ENCODE peak calls at places on chromosomes 5 and 9, in five cellular contexts. One of them, this sample, is unnamed.
A peak's percentile ranks its signal among the peaks of the same experiment; 100 is the strongest.

GRCh38 chr9:37694355-37694754 is 43.6 kb downstream of the FRMPD1 start:
- DNase-seq in ELR: no peak
- DNase-seq in neuronal stem cell: no peak
- DNase-seq in GM20000: no peak
- DNase-seq in CD8-positive, alpha-beta T cell: no peak
- DNase-seq in this sample: no peak

GRCh38 chr9:126276056-126276728 is 50.4 kb upstream of the MVB12B start:
- DNase-seq in ELR: no peak
- DNase-seq in CD8-positive, alpha-beta T cell: no peak
- DNase-seq in neuronal stem cell: no peak
- DNase-seq in GM20000: no peak
- DNase-seq in this sample: no peak

GRCh38 chr9:125495137-125496119 is 211.6 kb downstream of the MAPKAP1 start:
- DNase-seq in ELR: peak; percentile 90
- DNase-seq in neuronal stem cell: no peak
- DNase-seq in CD8-positive, alpha-beta T cell: no peak
- DNase-seq in GM20000: peak; percentile 37
- DNase-seq in this sample: no peak

GRCh38 chr5:163760498-163760897 is 255.1 kb downstream of the MAT2B start:
- DNase-seq in neuronal stem cell: no peak
- DNase-seq in CD8-positive, alpha-beta T cell: no peak
- DNase-seq in ELR: peak; percentile 81
- DNase-seq in GM20000: no peak
- DNase-seq in this sample: peak; percentile 42

GRCh38 chr5:143086851-143087637 is 316.4 kb downstream of the NR3C1 start:
- DNase-seq in ELR: peak; percentile 75
- DNase-seq in neuronal stem cell: no peak
- DNase-seq in GM20000: no peak
- DNase-seq in CD8-positive, alpha-beta T cell: no peak
- DNase-seq in this sample: peak; percentile 24

GRCh38 chr9:102700936-102701335 is 294.2 kb upstream of the CYLC2 start:
- DNase-seq in GM20000: no peak
- DNase-seq in ELR: peak; percentile 67
- DNase-seq in neuronal stem cell: no peak
- DNase-seq in CD8-positive, alpha-beta T cell: no peak
- DNase-seq in this sample: no peak

GRCh38 chr5:140336388-140336787 is 10.0 kb downstream of the HBEGF start:
- DNase-seq in neuronal stem cell: no peak
- DNase-seq in GM20000: no peak
- DNase-seq in ELR: no peak
- DNase-seq in CD8-positive, alpha-beta T cell: no peak
- DNase-seq in this sample: no peak

GRCh38 chr5:72291601-72292000 is 28.4 kb downstream of the MRPS27 start:
- DNase-seq in CD8-positive, alpha-beta T cell: no peak
- DNase-seq in ELR: no peak
- DNase-seq in neuronal stem cell: no peak
- DNase-seq in GM20000: no peak
- DNase-seq in this sample: no peak

GRCh38 chr9:133111461-133112360 is 9.3 kb downstream of the RALGDS start:
- DNase-seq in CD8-positive, alpha-beta T cell: no peak
- DNase-seq in GM20000: no peak
- DNase-seq in ELR: peak; percentile 14
- DNase-seq in neuronal stem cell: no peak
- DNase-seq in this sample: no peak

GRCh38 chr5:54610197-54610898 is 92.8 kb downstream of the SNX18 start:
- DNase-seq in neuronal stem cell: no peak
- DNase-seq in GM20000: peak; percentile 55
- DNase-seq in ELR: peak; percentile 21
- DNase-seq in CD8-positive, alpha-beta T cell: peak; percentile 34
- DNase-seq in this sample: peak; percentile 32

GRCh38 chr9:138066049-138066448 is 188.5 kb downstream of the CACNA1B start:
- DNase-seq in CD8-positive, alpha-beta T cell: no peak
- DNase-seq in GM20000: no peak
- DNase-seq in ELR: no peak
- DNase-seq in neuronal stem cell: no peak
- DNase-seq in this sample: no peak

GRCh38 chr5:168881427-168882149 is 302.4 kb upstream of the PANK3 start:
- DNase-seq in GM20000: no peak
- DNase-seq in CD8-positive, alpha-beta T cell: no peak
- DNase-seq in ELR: no peak
- DNase-seq in neuronal stem cell: no peak
- DNase-seq in this sample: no peak

GRCh38 chr5:58462623-58463230 is 2.8 kb upstream of the PLK2 start:
- DNase-seq in neuronal stem cell: peak; percentile 59
- DNase-seq in CD8-positive, alpha-beta T cell: peak; percentile 33
- DNase-seq in ELR: peak; percentile 74
- DNase-seq in GM20000: peak; percentile 46
- DNase-seq in this sample: peak; percentile 71

GRCh38 chr9:76761448-76761847 is 2.8 kb upstream of the PCA3 start:
- DNase-seq in GM20000: no peak
- DNase-seq in neuronal stem cell: no peak
- DNase-seq in CD8-positive, alpha-beta T cell: no peak
- DNase-seq in ELR: peak; percentile 33
- DNase-seq in this sample: peak; percentile 21

GRCh38 chr9:115373000-115373709 is 255.2 kb upstream of the TNC start:
- DNase-seq in GM20000: peak; percentile 12
- DNase-seq in ELR: peak; percentile 98
- DNase-seq in neuronal stem cell: no peak
- DNase-seq in CD8-positive, alpha-beta T cell: no peak
- DNase-seq in this sample: peak; percentile 96

GRCh38 chr9:36949470-36949869 is 84.6 kb downstream of the PAX5 start:
- DNase-seq in ELR: no peak
- DNase-seq in GM20000: no peak
- DNase-seq in CD8-positive, alpha-beta T cell: no peak
- DNase-seq in neuronal stem cell: no peak
- DNase-seq in this sample: no peak

GRCh38 chr9:106697799-106698591 is 165.0 kb upstream of the ZNF462 start:
- DNase-seq in CD8-positive, alpha-beta T cell: no peak
- DNase-seq in neuronal stem cell: no peak
- DNase-seq in ELR: peak; percentile 57
- DNase-seq in GM20000: no peak
- DNase-seq in this sample: peak; percentile 80

GRCh38 chr9:117970276-117970675 is 266.1 kb downstream of the TLR4 start:
- DNase-seq in ELR: no peak
- DNase-seq in CD8-positive, alpha-beta T cell: no peak
- DNase-seq in GM20000: no peak
- DNase-seq in neuronal stem cell: no peak
- DNase-seq in this sample: no peak

GRCh38 chr5:155934964-155935363 is 392.0 kb upstream of the SGCD start:
- DNase-seq in neuronal stem cell: no peak
- DNase-seq in GM20000: no peak
- DNase-seq in CD8-positive, alpha-beta T cell: no peak
- DNase-seq in ELR: no peak
- DNase-seq in this sample: no peak

GRCh38 chr9:70945301-70945700 is 176.1 kb downstream of the TRPM3 start:
- DNase-seq in CD8-positive, alpha-beta T cell: no peak
- DNase-seq in neuronal stem cell: no peak
- DNase-seq in ELR: peak; percentile 18
- DNase-seq in GM20000: no peak
- DNase-seq in this sample: no peak

GRCh38 chr5:9785751-9786150 is 155.6 kb upstream of the TAS2R1 start:
- DNase-seq in GM20000: no peak
- DNase-seq in ELR: no peak
- DNase-seq in neuronal stem cell: no peak
- DNase-seq in CD8-positive, alpha-beta T cell: no peak
- DNase-seq in this sample: no peak

GRCh38 chr9:93710370-93710723 is 134.0 kb downstream of the PHF2 start:
- DNase-seq in ELR: no peak
- DNase-seq in neuronal stem cell: no peak
- DNase-seq in GM20000: no peak
- DNase-seq in CD8-positive, alpha-beta T cell: no peak
- DNase-seq in this sample: no peak

GRCh38 chr5:173053041-173053440 is 3.1 kb upstream of the CREBRF start:
- DNase-seq in neuronal stem cell: no peak
- DNase-seq in GM20000: no peak
- DNase-seq in ELR: no peak
- DNase-seq in CD8-positive, alpha-beta T cell: no peak
- DNase-seq in this sample: no peak

GRCh38 chr5:33968133-33969005 is 16.1 kb downstream of the SLC45A2 start:
- DNase-seq in neuronal stem cell: no peak
- DNase-seq in ELR: no peak
- DNase-seq in CD8-positive, alpha-beta T cell: no peak
- DNase-seq in GM20000: no peak
- DNase-seq in this sample: no peak

GRCh38 chr5:143061161-143061945 is 291.2 kb downstream of the ARHGAP26 start:
- DNase-seq in GM20000: no peak
- DNase-seq in neuronal stem cell: no peak
- DNase-seq in ELR: peak; percentile 95
- DNase-seq in CD8-positive, alpha-beta T cell: no peak
- DNase-seq in this sample: peak; percentile 69

GRCh38 chr5:116358911-116359418 is 215.7 kb downstream of the SEMA6A start:
- DNase-seq in ELR: no peak
- DNase-seq in CD8-positive, alpha-beta T cell: no peak
- DNase-seq in GM20000: peak; percentile 86
- DNase-seq in neuronal stem cell: no peak
- DNase-seq in this sample: no peak

GRCh38 chr9:19748278-19749126 is 40.3 kb downstream of the SLC24A2 start:
- DNase-seq in neuronal stem cell: no peak
- DNase-seq in CD8-positive, alpha-beta T cell: no peak
- DNase-seq in ELR: peak; percentile 32
- DNase-seq in GM20000: no peak
- DNase-seq in this sample: peak; percentile 17

GRCh38 chr5:151234476-151235238 is 10.8 kb upstream of the CCDC69 start:
- DNase-seq in ELR: peak; percentile 28
- DNase-seq in GM20000: peak; percentile 82
- DNase-seq in neuronal stem cell: no peak
- DNase-seq in CD8-positive, alpha-beta T cell: peak; percentile 41
- DNase-seq in this sample: peak; percentile 29

GRCh38 chr5:93583799-93584530 is 943 bp downstream of the NR2F1 start:
- DNase-seq in ELR: peak; percentile 73
- DNase-seq in GM20000: no peak
- DNase-seq in neuronal stem cell: no peak
- DNase-seq in CD8-positive, alpha-beta T cell: no peak
- DNase-seq in this sample: peak; percentile 68

GRCh38 chr5:65927497-65928340 is 1.3 kb downstream of the ERBIN start:
- DNase-seq in GM20000: peak; percentile 71
- DNase-seq in neuronal stem cell: no peak
- DNase-seq in ELR: peak; percentile 80
- DNase-seq in CD8-positive, alpha-beta T cell: no peak
- DNase-seq in this sample: peak; percentile 63

GRCh38 chr5:45101146-45101545 is 292.4 kb downstream of the MRPS30 start:
- DNase-seq in ELR: peak; percentile 2
- DNase-seq in GM20000: no peak
- DNase-seq in CD8-positive, alpha-beta T cell: no peak
- DNase-seq in neuronal stem cell: no peak
- DNase-seq in this sample: no peak

GRCh38 chr5:10111575-10111974 is 138.1 kb downstream of the ATPSCKMT start:
- DNase-seq in GM20000: peak; percentile 37
- DNase-seq in neuronal stem cell: peak; percentile 33
- DNase-seq in CD8-positive, alpha-beta T cell: no peak
- DNase-seq in ELR: peak; percentile 71
- DNase-seq in this sample: peak; percentile 25

GRCh38 chr5:125316386-125316785 is 569.9 kb upstream of the ZNF608 start:
- DNase-seq in CD8-positive, alpha-beta T cell: no peak
- DNase-seq in GM20000: no peak
- DNase-seq in ELR: no peak
- DNase-seq in neuronal stem cell: no peak
- DNase-seq in this sample: no peak

GRCh38 chr5:67238191-67238590 is 41.6 kb upstream of the CD180 start:
- DNase-seq in CD8-positive, alpha-beta T cell: no peak
- DNase-seq in neuronal stem cell: no peak
- DNase-seq in GM20000: no peak
- DNase-seq in ELR: peak; percentile 49
- DNase-seq in this sample: no peak

GRCh38 chr9:119157196-119157595 is 212.0 kb downstream of the BRINP1 start:
- DNase-seq in neuronal stem cell: no peak
- DNase-seq in CD8-positive, alpha-beta T cell: no peak
- DNase-seq in ELR: no peak
- DNase-seq in GM20000: no peak
- DNase-seq in this sample: no peak

GRCh38 chr9:93652604-93653592 is 76.5 kb downstream of the PHF2 start:
- DNase-seq in ELR: peak; percentile 17
- DNase-seq in GM20000: no peak
- DNase-seq in neuronal stem cell: no peak
- DNase-seq in CD8-positive, alpha-beta T cell: no peak
- DNase-seq in this sample: no peak

GRCh38 chr5:80141681-80142080 is 106.5 kb downstream of the THBS4 start:
- DNase-seq in GM20000: no peak
- DNase-seq in ELR: no peak
- DNase-seq in CD8-positive, alpha-beta T cell: no peak
- DNase-seq in neuronal stem cell: no peak
- DNase-seq in this sample: peak; percentile 12

GRCh38 chr9:110835859-110836271 is 167.3 kb downstream of the MUSK start:
- DNase-seq in GM20000: no peak
- DNase-seq in neuronal stem cell: no peak
- DNase-seq in CD8-positive, alpha-beta T cell: no peak
- DNase-seq in ELR: peak; percentile 57
- DNase-seq in this sample: peak; percentile 51

GRCh38 chr9:74974558-74974957 is 21.8 kb upstream of the C9orf40 start:
- DNase-seq in CD8-positive, alpha-beta T cell: no peak
- DNase-seq in GM20000: no peak
- DNase-seq in neuronal stem cell: no peak
- DNase-seq in ELR: no peak
- DNase-seq in this sample: no peak

GRCh38 chr9:95107976-95108375 is 209.5 kb downstream of the FANCC start:
- DNase-seq in CD8-positive, alpha-beta T cell: no peak
- DNase-seq in neuronal stem cell: no peak
- DNase-seq in ELR: no peak
- DNase-seq in GM20000: no peak
- DNase-seq in this sample: no peak